ENCODE peak calls at places on chromosomes 12 and 14, in four cellular contexts. T is SK-N-SH; X is HS-27A; S is activated CD4-positive, CD25-positive, alpha-beta regulatory T cell. Y is an unnamed sample.

GRCh38 chr12:56593909-56594621 is 36.1 kb downstream of the BAZ2A start:
- DNase-seq in T (peak), X (peak), S (peak), Y (peak)

GRCh38 chr14:99758121-99758871 is 34.9 kb upstream of the EML1 start:
- DNase-seq in T (no peak), S (no peak), X (no peak), Y (peak)

GRCh38 chr14:60594077-60594476 is 55.2 kb downstream of the SIX1 start:
- DNase-seq in S (no peak), T (no peak), X (no peak), Y (peak)

GRCh38 chr12:18158774-18159557 is 69.0 kb upstream of the RERGL start:
- DNase-seq in X (no peak), S (no peak), T (peak), Y (peak)

GRCh38 chr12:2291182-2291832 is 238.5 kb downstream of the CACNA1C start:
- DNase-seq in X (no peak), T (peak), S (no peak), Y (peak)

GRCh38 chr12:50365709-50366406 is 30.6 kb downstream of the FAM186A start:
- DNase-seq in X (no peak), T (no peak), S (no peak), Y (no peak)

GRCh38 chr12:26727482-26728204 is 105.4 kb downstream of the ITPR2 start:
- DNase-seq in S (no peak), T (no peak), X (no peak), Y (no peak)

GRCh38 chr12:68292157-68292940 is 38.9 kb upstream of the IL22 start:
- DNase-seq in T (no peak), S (no peak), X (no peak), Y (no peak)

GRCh38 chr14:25698111-25698510 is 648.2 kb upstream of the STXBP6 start:
- DNase-seq in S (no peak), X (no peak), T (no peak), Y (no peak)

GRCh38 chr14:30698463-30698862 is 76.3 kb downstream of the SCFD1 start:
- DNase-seq in S (no peak), T (no peak), X (no peak), Y (peak)

GRCh38 chr12:109833307-109834189 is at the start of gene TRPV4:
- DNase-seq in X (no peak), S (no peak), T (peak), Y (peak)

GRCh38 chr14:56081139-56081538 is 37.1 kb upstream of the PELI2 start:
- DNase-seq in S (no peak), T (no peak), X (no peak), Y (no peak)

GRCh38 chr12:95582230-95583058 is 31.2 kb upstream of the USP44 start:
- DNase-seq in X (no peak), S (no peak), T (peak), Y (peak)

GRCh38 chr12:108559748-108560147 is 1.2 kb downstream of the SART3 start:
- DNase-seq in T (no peak), X (no peak), S (no peak), Y (no peak)

Y was measured in left kidney.